ENCODE peak calls at places on chromosomes 1 and 21, in six cellular contexts. J is HFFc6; I is endodermal cell; U is GM23248; L is activated CD4-positive, alpha-beta memory T cell treated with anti-CD3 and anti-CD28 coated beads for 36 hours; D is psoas muscle. M is an unnamed sample.
A peak's percentile ranks its signal among the peaks of the same experiment; 100 is the strongest.

GRCh38 chr1:101264699-101265098 is 27.9 kb downstream of the S1PR1 start:
- DNase-seq in J (no peak), I (no peak), U (no peak), L (peak; percentile 39), D (no peak), M (no peak)

GRCh38 chr21:32172106-32172505 is 106.7 kb downstream of the MIS18A start:
- DNase-seq in J (no peak), I (no peak), U (no peak), L (no peak), D (no peak), M (no peak)

GRCh38 chr1:97139512-97139911 is 417.9 kb downstream of the PTBP2 start:
- DNase-seq in J (peak; percentile 23), I (no peak), U (no peak), L (no peak), D (no peak), M (no peak)

GRCh38 chr1:227913969-227914791 is 33.6 kb downstream of the WNT9A start:
- DNase-seq in J (no peak), I (no peak), U (no peak), L (no peak), D (no peak), M (no peak)

GRCh38 chr1:89200668-89201488 is 2.1 kb upstream of the GBP4 start:
- DNase-seq in J (no peak), I (no peak), U (no peak), L (no peak), D (no peak), M (no peak)

GRCh38 chr1:108108119-108108518 is 92.0 kb downstream of the SLC25A24 start:
- DNase-seq in J (no peak), I (no peak), U (no peak), L (no peak), D (no peak), M (no peak)

GRCh38 chr1:70188522-70188921 is 16.9 kb downstream of the LRRC40 start:
- DNase-seq in J (no peak), I (no peak), U (no peak), L (no peak), D (no peak), M (no peak)

GRCh38 chr21:15826147-15826780 is 96.5 kb downstream of the USP25 start:
- DNase-seq in J (peak; percentile 17), I (peak; percentile 68), U (peak; percentile 48), L (no peak), D (no peak), M (peak; percentile 12)

GRCh38 chr1:47682198-47682597 is 244.4 kb downstream of the FOXD2 start:
- DNase-seq in J (no peak), I (peak; percentile 31), U (no peak), L (no peak), D (no peak), M (no peak)

GRCh38 chr21:33441489-33442477 is 38.0 kb downstream of the TMEM50B start:
- DNase-seq in J (peak; percentile 65), I (peak; percentile 26), U (peak; percentile 81), L (no peak), D (peak; percentile 67), M (no peak)

GRCh38 chr21:39715804-39716397 is 29.1 kb upstream of the IGSF5 start:
- DNase-seq in J (peak; percentile 9), I (peak; percentile 76), U (peak; percentile 59), L (peak; percentile 43), D (no peak), M (no peak)

GRCh38 chr1:67789551-67789950 is 43.7 kb downstream of the GNG12 start:
- DNase-seq in J (no peak), I (no peak), U (no peak), L (no peak), D (no peak), M (no peak)